ENCODE peak calls at places on chromosomes 1 and 21, in eight cellular contexts. U is effector memory CD8-positive, alpha-beta T cell; H is stimulated activated CD8-positive, alpha-beta memory T cell treated with anti-CD3 and anti-CD28 coated beads, Interleukin-2, amount 100 ng/mL, for 1 hour; S is ovary; K is NCI-H774; T is SK-N-SH; X is T1000; I is HS-27A. F is an unnamed sample.
A peak's percentile ranks its signal among the peaks of the same experiment; 100 is the strongest.

GRCh38 chr1:200445213-200445612 is 35.4 kb upstream of the ZNF281 start:
- DNase-seq in S (no peak), H (no peak), K (no peak), X (peak; percentile 24), I (no peak), T (no peak), U (no peak), F (no peak)

GRCh38 chr1:197567442-197567841 is 207.8 kb downstream of the DENND1B start:
- DNase-seq in U (no peak), K (no peak), X (no peak), I (no peak), T (no peak), H (no peak), S (no peak), F (no peak)

GRCh38 chr1:82091729-82092128 is 291.0 kb downstream of the ADGRL2 start:
- DNase-seq in U (no peak), X (no peak), K (no peak), S (no peak), H (no peak), I (no peak), T (no peak), F (no peak)

GRCh38 chr1:42479621-42480020 is 16.5 kb downstream of the CCDC30 start:
- DNase-seq in X (no peak), I (peak; percentile 17), H (no peak), T (no peak), S (no peak), U (no peak), K (no peak), F (no peak)

GRCh38 chr1:52294580-52294979 is 71.4 kb downstream of the CC2D1B start:
- DNase-seq in X (no peak), U (no peak), I (no peak), K (no peak), S (no peak), H (no peak), T (no peak), F (no peak)

GRCh38 chr1:8232036-8232757 is 85.7 kb upstream of the SLC45A1 start:
- DNase-seq in H (no peak), K (no peak), I (no peak), U (no peak), X (no peak), T (no peak), S (no peak), F (no peak)

GRCh38 chr1:203563291-203563690 is 63.3 kb upstream of the ATP2B4 start:
- DNase-seq in H (no peak), X (no peak), T (no peak), S (no peak), I (no peak), U (no peak), K (no peak), F (no peak)

GRCh38 chr1:183029591-183030000 is 6.4 kb downstream of the LAMC1 start:
- DNase-seq in K (no peak), S (no peak), I (no peak), U (no peak), H (no peak), X (peak; percentile 20), T (no peak), F (no peak)

GRCh38 chr21:36973986-36974850 is 7.7 kb upstream of the HLCS start:
- DNase-seq in S (no peak), I (no peak), H (no peak), K (no peak), U (no peak), X (no peak), T (no peak), F (peak; percentile 79)

GRCh38 chr1:34950428-34950827 is 21.0 kb upstream of the DLGAP3 start:
- DNase-seq in X (no peak), T (no peak), U (no peak), K (no peak), I (no peak), H (no peak), S (no peak), F (no peak)

GRCh38 chr1:147919881-147920280 is 8.3 kb upstream of the GPR89B start:
- DNase-seq in I (no peak), U (no peak), X (no peak), S (no peak), K (no peak), T (no peak), H (no peak), F (no peak)